ENCODE peak calls at places on chromosomes 1 and 21, in eight cellular contexts. N, U, Q, E, D, Y, O and C are unnamed samples.

GRCh38 chr1:209652121-209652742 is at the start of gene LAMB3:
- DNase-seq in N (no peak), Y (no peak), E (no peak), D (peak), U (no peak), Q (no peak), O (peak), C (no peak)

GRCh38 chr1:177913762-177914540 is 55.9 kb downstream of the SEC16B start:
- DNase-seq in U (peak), Q (peak), D (peak), N (peak), O (peak), E (no peak), Y (peak), C (no peak)

GRCh38 chr1:168963596-168963995 is 142.9 kb upstream of the ATP1B1 start:
- DNase-seq in O (no peak), U (no peak), N (no peak), Y (no peak), E (no peak), Q (no peak), D (no peak), C (no peak)

GRCh38 chr1:180500689-180501088 is 1.7 kb downstream of the ACBD6 start:
- DNase-seq in E (no peak), U (no peak), Q (no peak), O (no peak), N (no peak), D (no peak), Y (no peak), C (no peak)

GRCh38 chr1:92900539-92900938 is 60.7 kb downstream of the DIPK1A start:
- DNase-seq in O (no peak), D (no peak), U (no peak), E (no peak), N (no peak), Y (no peak), Q (no peak), C (no peak)

GRCh38 chr1:40303051-40303771 is 13.9 kb downstream of the COL9A2 start:
- DNase-seq in N (no peak), Q (no peak), O (no peak), E (no peak), D (peak), U (no peak), Y (no peak), C (no peak)

GRCh38 chr1:202241376-202242079 is 47.9 kb downstream of the LGR6 start:
- DNase-seq in D (no peak), U (peak), Y (no peak), O (peak), E (no peak), Q (no peak), N (no peak), C (no peak)

GRCh38 chr21:38297193-38297592 is 40.4 kb downstream of the KCNJ15 start:
- DNase-seq in Q (no peak), E (no peak), Y (peak), O (no peak), N (peak), U (peak), D (peak), C (no peak)

GRCh38 chr1:33036051-33036525 is 595 bp downstream of the AK2 start:
- DNase-seq in U (peak), Y (peak), O (no peak), D (peak), N (no peak), E (no peak), Q (no peak), C (no peak)

GRCh38 chr1:119081705-119082104 is 58.7 kb downstream of the WARS2 start:
- DNase-seq in Q (no peak), U (no peak), E (no peak), Y (peak), O (no peak), D (no peak), N (no peak), C (no peak)

GRCh38 chr1:119083980-119084379 is 56.5 kb downstream of the WARS2 start:
- DNase-seq in N (no peak), D (no peak), Y (no peak), O (no peak), E (no peak), U (no peak), Q (no peak), C (no peak)

GRCh38 chr1:119083479-119083878 is 57.0 kb downstream of the WARS2 start:
- DNase-seq in E (no peak), N (no peak), D (peak), U (no peak), O (no peak), Y (no peak), Q (no peak), C (no peak)

GRCh38 chr1:119086830-119087229 is 53.6 kb downstream of the WARS2 start:
- DNase-seq in Y (no peak), U (no peak), O (no peak), E (no peak), D (no peak), N (no peak), Q (no peak), C (no peak)

GRCh38 chr1:119084651-119085262 is 55.7 kb downstream of the WARS2 start:
- DNase-seq in D (no peak), Q (no peak), U (no peak), E (no peak), N (no peak), Y (peak), O (no peak), C (no peak)
- H3K4me3 ChIP-seq in D (no peak), Q (no peak), U (peak), E (no peak), N (no peak), Y (no peak), O (no peak), C (no peak)

DNA sequence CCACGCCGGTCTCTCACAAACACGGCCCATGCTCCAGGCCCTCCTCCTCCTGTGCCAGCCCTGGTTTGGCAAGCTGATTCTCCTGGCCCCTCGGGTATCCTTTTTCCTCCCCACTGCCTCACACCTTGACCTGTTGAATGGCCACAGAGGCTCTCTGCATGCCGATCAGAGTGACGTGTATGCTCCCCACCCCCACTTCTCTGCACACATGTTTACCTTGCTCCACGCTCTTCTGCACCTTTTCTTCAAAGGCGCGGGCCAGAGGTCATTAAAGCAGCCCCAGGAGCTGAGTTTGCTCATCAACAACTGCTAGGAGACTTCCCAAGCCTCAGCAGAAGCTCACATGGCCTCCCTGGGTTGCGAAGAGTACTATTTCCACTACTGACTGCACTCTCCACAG is 139.3 kb upstream of the EDN2 start:
- DNase-seq in Y (no peak), N (no peak), E (no peak), O (no peak), U (no peak), Q (no peak), D (no peak), C (no peak)
- H3K4me3 ChIP-seq in Y (no peak), N (no peak), E (no peak), O (no peak), U (no peak), Q (no peak), D (no peak), C (no peak)

DNA sequence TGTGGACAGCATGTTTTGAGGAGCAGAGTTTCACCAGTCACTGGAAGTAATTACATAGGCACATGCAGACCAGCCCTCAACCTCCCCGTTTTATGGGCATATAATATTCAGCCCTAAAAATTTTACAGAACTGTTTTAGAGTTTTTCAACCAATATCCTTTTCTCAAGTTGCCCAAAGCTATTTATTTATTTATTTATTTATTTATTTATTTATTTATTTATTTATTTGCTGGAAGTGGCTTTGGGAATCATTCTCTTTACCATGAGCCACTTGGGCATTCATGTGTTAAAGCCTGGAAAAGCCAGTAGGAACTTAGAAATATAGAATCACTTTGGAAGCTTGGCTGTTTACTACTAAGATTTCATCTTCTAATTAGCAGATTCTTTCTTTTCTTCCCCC is 219.9 kb downstream of the PAPPA2 start:
- DNase-seq in U (no peak), D (no peak), E (no peak), Q (no peak), N (no peak), Y (no peak), O (no peak), C (no peak)
- H3K4me3 ChIP-seq in U (no peak), D (no peak), E (no peak), Q (no peak), N (no peak), Y (no peak), O (no peak), C (no peak)

GRCh38 chr1:47442202-47442601 is 4.4 kb downstream of the FOXD2 start:
- DNase-seq in N (no peak), Y (no peak), U (no peak), Q (no peak), D (no peak), O (no peak), E (no peak), C (no peak)
- H3K4me3 ChIP-seq in N (no peak), Y (no peak), U (no peak), Q (no peak), D (no peak), O (no peak), E (no peak), C (no peak)

GRCh38 chr21:17793675-17794123 is 25.5 kb downstream of the C21orf91 start:
- DNase-seq in E (no peak), O (no peak), D (no peak), N (peak), Y (peak), U (peak), Q (no peak), C (no peak)
- H3K4me3 ChIP-seq in E (no peak), O (peak), D (no peak), N (peak), Y (peak), U (peak), Q (no peak), C (peak)

GRCh38 chr1:61081135-61081636 is 1.2 kb upstream of the NFIA start:
- DNase-seq in E (no peak), U (peak), Q (no peak), Y (no peak), D (no peak), O (no peak), N (no peak), C (no peak)

GRCh38 chr1:61081637-61082335 is 575 bp upstream of the NFIA start:
- DNase-seq in U (peak), Y (peak), E (no peak), N (peak), O (peak), Q (no peak), D (peak), C (no peak)

GRCh38 chr1:61079898-61080336 is 2.4 kb upstream of the NFIA start:
- DNase-seq in U (peak), Q (peak), Y (peak), O (peak), D (peak), N (peak), E (peak), C (no peak)

GRCh38 chr1:61079276-61079897 is 3.0 kb upstream of the NFIA start:
- DNase-seq in U (no peak), D (peak), E (no peak), N (no peak), Q (no peak), O (no peak), Y (no peak), C (no peak)

GRCh38 chr1:61080408-61081134 is 1.8 kb upstream of the NFIA start:
- DNase-seq in N (no peak), U (no peak), Q (no peak), D (no peak), Y (no peak), O (no peak), E (no peak), C (no peak)
- H3K4me3 ChIP-seq in N (peak), U (peak), Q (no peak), D (no peak), Y (peak), O (peak), E (peak), C (peak)

GRCh38 chr1:146007048-146007784 is 10.8 kb upstream of the TXNIP start:
- DNase-seq in N (peak), Q (peak), E (peak), U (peak), D (peak), Y (peak), O (peak), C (no peak)
- H3K4me3 ChIP-seq in N (no peak), Q (no peak), E (no peak), U (peak), D (no peak), Y (peak), O (no peak), C (no peak)

GRCh38 chr1:204128464-204128963 is 23.3 kb downstream of the ETNK2 start:
- DNase-seq in N (peak), D (no peak), E (no peak), U (no peak), Q (no peak), Y (peak), O (no peak), C (no peak)

GRCh38 chr1:204128964-204129896 is 22.6 kb downstream of the ETNK2 start:
- DNase-seq in N (peak), Q (no peak), Y (peak), U (peak), O (peak), D (peak), E (peak), C (no peak)

GRCh38 chr1:204126941-204127340 is 24.9 kb downstream of the ETNK2 start:
- DNase-seq in N (no peak), D (no peak), U (no peak), Y (no peak), O (no peak), E (no peak), Q (no peak), C (no peak)

GRCh38 chr1:204126367-204126766 is 25.5 kb downstream of the ETNK2 start:
- DNase-seq in E (no peak), Q (no peak), N (no peak), Y (no peak), D (no peak), U (no peak), O (no peak), C (no peak)

GRCh38 chr1:204127597-204128242 is 24.1 kb downstream of the ETNK2 start:
- DNase-seq in Q (peak), Y (peak), E (peak), N (peak), D (peak), O (peak), U (peak), C (no peak)
- H3K4me3 ChIP-seq in Q (no peak), Y (no peak), E (no peak), N (no peak), D (no peak), O (no peak), U (no peak), C (no peak)